ENCODE peak calls at places on chromosomes 12 and 14, in four cellular contexts. F is PC-3; P is GM03348; N is stimulated activated CD4-positive, alpha-beta T cell treated with anti-CD3 and anti-CD28 coated beads, TNF-alpha, amount 100 ng/mL, for 48 hours. J is an unnamed sample.

GRCh38 chr12:3288690-3289089 is 202.3 kb upstream of the PRMT8 start:
- DNase-seq in N (no peak), P (no peak), F (no peak), J (no peak)

GRCh38 chr14:74949859-74950572 is 5.4 kb downstream of the PGF start:
- DNase-seq in P (no peak), N (no peak), F (no peak), J (no peak)

GRCh38 chr12:15721716-15722115 is 67.5 kb downstream of the EPS8 start:
- DNase-seq in F (no peak), P (no peak), N (no peak), J (no peak)

GRCh38 chr14:103879570-103880333 is 32.4 kb upstream of the PPP1R13B start:
- DNase-seq in P (peak), N (no peak), F (peak), J (peak)

GRCh38 chr12:12725956-12726542 is 8.9 kb downstream of the CDKN1B start:
- DNase-seq in P (no peak), N (no peak), F (no peak), J (no peak)

GRCh38 chr14:24368215-24368561 is 204 bp downstream of the NFATC4 start:
- DNase-seq in F (no peak), P (no peak), N (no peak), J (no peak)

GRCh38 chr12:24889403-24889802 is 59.5 kb downstream of the BCAT1 start:
- DNase-seq in N (no peak), F (no peak), P (no peak), J (no peak)

GRCh38 chr12:123487428-123487827 is 29.5 kb downstream of the SNRNP35 start:
- DNase-seq in F (no peak), N (no peak), P (no peak), J (no peak)

GRCh38 chr14:59897757-59898383 is 22.1 kb upstream of the LRRC9 start:
- DNase-seq in N (no peak), F (peak), P (no peak), J (peak)

GRCh38 chr14:62056789-62057188 is 294.6 kb downstream of the SNAPC1 start:
- DNase-seq in N (no peak), F (no peak), P (no peak), J (no peak)

GRCh38 chr14:58907803-58908202 is 270.0 kb downstream of the DACT1 start:
- DNase-seq in F (no peak), N (no peak), P (no peak), J (peak)

GRCh38 chr14:104424406-104425072 is 155.0 kb upstream of the C14orf180 start:
- DNase-seq in F (no peak), N (no peak), P (peak), J (no peak)

GRCh38 chr12:104738841-104739642 is 219.0 kb downstream of the SLC41A2 start:
- DNase-seq in N (no peak), P (no peak), F (no peak), J (no peak)

GRCh38 chr12:63400746-63401145 is 249.7 kb upstream of the AVPR1A start:
- DNase-seq in F (peak), P (no peak), N (no peak), J (peak)

GRCh38 chr12:59122784-59123183 is 202.5 kb upstream of the LRIG3 start:
- DNase-seq in P (no peak), F (no peak), N (no peak), J (no peak)

GRCh38 chr14:28762949-28763313 is 3.7 kb upstream of the FOXG1 start:
- DNase-seq in N (no peak), P (no peak), F (no peak), J (no peak)

GRCh38 chr12:11729439-11730150 is 80.1 kb downstream of the ETV6 start:
- DNase-seq in F (no peak), P (no peak), N (no peak), J (no peak)

GRCh38 chr12:65510584-65511050 is 232.1 kb downstream of the MSRB3 start:
- DNase-seq in N (no peak), F (no peak), P (no peak), J (no peak)

GRCh38 chr14:105858676-105859025 is 332.3 kb downstream of the TMEM121 start:
- DNase-seq in P (no peak), N (no peak), F (no peak), J (no peak)

J was measured in mammary epithelial cell.